ENCODE peak calls at places on chromosomes 11 and 22, in six cellular contexts. G, R, K, J, O and W are unnamed samples.

GRCh38 chr11:2714463-2714800 is 14.6 kb upstream of the KCNQ1OT1 start:
- DNase-seq in J (no peak), R (no peak), O (no peak), K (no peak), G (no peak), W (no peak)

GRCh38 chr22:23166841-23167610 is 13.3 kb upstream of the BCR start:
- DNase-seq in G (no peak), K (no peak), O (no peak), R (no peak), J (no peak), W (no peak)

GRCh38 chr22:42310301-42310981 is 40.0 kb upstream of the TCF20 start:
- DNase-seq in O (no peak), R (no peak), G (no peak), J (no peak), K (no peak), W (no peak)

GRCh38 chr22:50684986-50685385 is 12.4 kb downstream of the SHANK3 start:
- DNase-seq in O (no peak), K (no peak), R (no peak), J (no peak), G (no peak), W (no peak)

GRCh38 chr11:33773399-33774355 is 643 bp downstream of the FBXO3 start:
- DNase-seq in G (peak), O (no peak), R (peak), J (no peak), K (peak), W (no peak)

GRCh38 chr22:35421121-35421520 is 21.2 kb downstream of the MCM5 start:
- DNase-seq in K (no peak), J (no peak), O (no peak), R (no peak), G (peak), W (no peak)

GRCh38 chr22:35426801-35427140 is 26.8 kb downstream of the MCM5 start:
- DNase-seq in K (no peak), G (no peak), R (no peak), J (no peak), O (no peak), W (no peak)

GRCh38 chr22:50657925-50658324 is 14.7 kb upstream of the SHANK3 start:
- DNase-seq in O (no peak), G (no peak), R (no peak), J (no peak), K (no peak), W (no peak)

GRCh38 chr11:128888034-128888985 is 2.8 kb upstream of the KCNJ5 start:
- DNase-seq in K (no peak), O (no peak), G (peak), R (peak), J (no peak), W (no peak)

GRCh38 chr11:87879118-87879517 is 296.1 kb downstream of the RAB38 start:
- DNase-seq in J (no peak), R (no peak), K (no peak), G (no peak), O (no peak), W (no peak)

GRCh38 chr11:88181776-88182175 is 6.5 kb upstream of the RAB38 start:
- DNase-seq in R (no peak), G (no peak), O (no peak), J (no peak), K (no peak), W (no peak)

GRCh38 chr11:2126520-2127085 is 12.6 kb downstream of the IGF2 start:
- DNase-seq in O (no peak), J (no peak), R (no peak), K (no peak), G (no peak), W (no peak)

GRCh38 chr11:112290462-112290894 is 29.8 kb upstream of the PLET1 start:
- DNase-seq in J (no peak), R (no peak), K (no peak), O (no peak), G (peak), W (no peak)

GRCh38 chr11:15159085-15159484 is 44.4 kb downstream of the INSC start:
- DNase-seq in J (peak), G (peak), K (no peak), R (no peak), O (no peak), W (no peak)

GRCh38 chr11:69358398-69359080 is 64.6 kb downstream of the MYEOV start:
- DNase-seq in O (peak), J (no peak), K (no peak), G (no peak), R (no peak), W (no peak)

GRCh38 chr11:709109-709997 is 3.3 kb downstream of the EPS8L2 start:
- DNase-seq in J (no peak), G (no peak), K (no peak), R (no peak), O (no peak), W (no peak)

GRCh38 chr11:122089111-122089510 is 26.9 kb downstream of the BLID start:
- DNase-seq in O (no peak), G (no peak), J (no peak), K (no peak), R (no peak), W (no peak)

GRCh38 chr11:61511383-61511782 is 2.8 kb downstream of the LRRC10B start:
- DNase-seq in K (no peak), R (no peak), O (no peak), J (no peak), G (no peak), W (no peak)

GRCh38 chr22:28899199-28899853 is 16.0 kb downstream of the ZNRF3 start:
- DNase-seq in G (no peak), K (no peak), R (no peak), J (no peak), O (no peak), W (no peak)

GRCh38 chr11:88179141-88179540 is 3.9 kb upstream of the RAB38 start:
- DNase-seq in G (no peak), K (no peak), J (no peak), O (no peak), R (no peak), W (peak)

GRCh38 chr22:29060251-29060650 is 1.4 kb downstream of the C22orf31 start:
- DNase-seq in G (peak), R (no peak), K (no peak), J (no peak), O (no peak), W (no peak)

GRCh38 chr11:128210148-128210940 is 377.0 kb downstream of the ETS1 start:
- DNase-seq in O (no peak), R (peak), K (no peak), J (no peak), G (peak), W (peak)

GRCh38 chr11:35389897-35390462 is 29.4 kb downstream of the SLC1A2 start:
- DNase-seq in O (no peak), R (peak), G (no peak), J (no peak), K (no peak), W (no peak)

GRCh38 chr11:1414650-1415049 is 24.9 kb downstream of the BRSK2 start:
- DNase-seq in O (no peak), K (no peak), J (no peak), R (no peak), G (no peak), W (no peak)

GRCh38 chr11:19389787-19390303 is 149.1 kb upstream of the E2F8 start:
- DNase-seq in G (no peak), O (no peak), J (no peak), K (no peak), R (peak), W (no peak)

GRCh38 chr22:40346178-40347064 is at the start of gene ADSL:
- DNase-seq in G (peak), O (peak), J (no peak), K (peak), R (peak), W (no peak)

GRCh38 chr22:26589367-26589844 is 526 bp downstream of the TPST2 start:
- DNase-seq in J (no peak), K (peak), R (peak), G (peak), O (peak), W (no peak)

DNA sequence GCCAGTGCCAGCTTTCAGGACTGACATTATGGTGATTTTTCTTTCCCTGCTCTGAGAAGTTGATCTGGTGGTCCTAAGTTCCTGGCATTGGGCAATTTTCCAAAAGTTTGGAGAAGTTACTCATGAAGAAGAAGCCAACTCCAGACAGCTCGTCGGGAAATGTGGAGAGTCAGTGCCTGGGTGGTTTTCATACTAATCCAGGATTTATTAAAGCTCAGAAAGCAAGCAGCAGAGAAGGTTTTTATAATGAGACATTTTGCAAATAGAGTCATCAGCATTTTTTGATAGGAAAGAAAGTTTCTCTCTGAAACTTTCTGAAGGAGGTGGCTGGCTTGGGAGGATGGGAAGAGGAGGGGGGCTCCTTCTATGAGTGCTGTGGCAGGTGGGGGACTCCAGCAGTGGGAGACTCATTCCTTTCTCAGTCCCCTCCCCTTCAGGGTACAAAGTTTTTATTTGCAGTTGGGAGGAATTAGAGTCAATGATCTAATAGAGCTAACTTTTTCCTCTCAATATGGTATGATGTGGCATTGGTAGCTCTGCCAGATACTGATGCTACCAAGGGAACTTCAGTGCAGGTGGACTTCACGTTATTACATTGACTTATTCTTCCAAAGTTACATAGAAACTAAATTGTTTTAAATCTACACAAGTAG is 55.4 kb downstream of the LIF start:
- DNase-seq in J (no peak), K (no peak), G (no peak), O (no peak), R (no peak), W (no peak)
- H3K27ac ChIP-seq in J (no peak), K (no peak), G (no peak), O (no peak), R (no peak), W (no peak)

DNA sequence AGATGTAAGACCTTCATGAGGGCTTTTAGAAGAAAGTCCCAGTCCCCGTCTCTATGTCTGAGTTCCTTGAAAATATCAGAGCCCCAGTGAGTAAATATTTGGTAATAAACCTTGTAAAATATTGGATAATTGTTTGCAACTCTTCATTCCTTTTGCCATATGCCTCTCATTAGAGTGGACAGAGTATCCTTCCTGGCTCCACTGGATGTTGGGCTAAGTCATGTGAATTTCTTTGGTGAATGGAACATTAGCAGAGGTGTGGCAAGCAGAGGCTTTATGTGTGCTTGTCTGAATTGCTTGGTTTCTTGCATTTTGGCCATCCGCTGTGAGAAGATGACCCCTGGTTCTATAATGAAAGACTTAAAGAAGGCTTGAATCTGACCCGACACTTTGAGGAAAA is 490.3 kb downstream of the METTL15 start:
- DNase-seq in O (no peak), K (no peak), G (no peak), J (no peak), R (no peak), W (no peak)
- H3K27ac ChIP-seq in O (no peak), K (no peak), G (no peak), J (no peak), R (no peak), W (no peak)

GRCh38 chr11:96303067-96303466 is 39.9 kb downstream of the MAML2 start:
- DNase-seq in R (no peak), G (no peak), J (no peak), K (no peak), O (no peak), W (no peak)
- H3K27ac ChIP-seq in R (peak), G (no peak), J (no peak), K (no peak), O (peak), W (peak)

GRCh38 chr11:36601145-36601544 is 3.1 kb upstream of the RAG2 start:
- DNase-seq in O (no peak), K (no peak), R (no peak), G (no peak), J (no peak), W (no peak)
- H3K27ac ChIP-seq in O (no peak), K (no peak), R (no peak), G (no peak), J (no peak), W (no peak)

DNA sequence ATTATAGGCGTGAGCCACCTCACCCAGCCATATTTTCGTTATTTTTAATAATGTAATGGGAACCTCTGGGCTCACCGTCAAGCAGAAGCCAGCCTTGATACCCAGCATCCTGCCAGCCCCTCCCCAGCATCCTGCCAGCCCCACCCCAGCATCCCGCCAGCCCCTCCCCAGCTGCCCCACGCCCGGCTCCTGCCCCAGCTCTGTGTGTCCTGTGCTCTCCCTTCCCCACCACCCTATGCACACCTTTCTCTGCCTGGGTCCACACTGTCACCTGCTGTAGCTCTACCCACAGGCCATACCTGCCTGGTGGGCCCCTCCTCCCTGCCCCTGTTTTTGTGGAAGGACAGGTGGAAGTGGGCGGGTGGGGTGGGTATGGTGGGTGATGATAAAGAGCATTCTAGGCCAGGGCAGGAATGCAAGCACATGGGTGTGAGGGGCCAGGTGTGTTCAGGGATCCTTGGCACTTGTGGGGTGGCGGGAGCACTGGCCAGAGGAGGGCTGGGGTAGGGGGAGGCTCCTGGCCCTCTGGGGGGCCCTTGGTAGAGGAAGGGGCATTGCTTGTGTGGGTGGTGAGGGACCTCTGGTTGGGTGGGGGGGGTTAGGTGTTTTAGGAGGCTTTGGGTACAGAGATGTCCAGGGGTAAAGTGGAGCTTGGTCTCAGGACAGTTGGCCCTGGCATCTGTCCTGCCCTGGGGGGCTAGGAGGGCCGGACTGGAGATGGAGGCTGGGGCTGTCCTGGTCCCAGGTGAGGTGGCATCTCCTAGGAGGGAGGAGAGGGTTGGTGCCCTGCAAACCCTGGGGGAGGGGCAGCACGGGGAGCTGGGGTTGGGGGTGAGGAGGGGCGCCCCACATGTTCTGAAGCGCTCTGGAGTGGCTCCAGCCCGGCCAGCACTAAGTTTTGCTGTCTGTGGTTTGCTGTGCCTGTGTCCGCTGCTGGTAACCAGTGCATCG is 25.9 kb upstream of the GRAMD4 start:
- DNase-seq in G (no peak), K (no peak), R (no peak), O (no peak), J (no peak), W (no peak)
- H3K27ac ChIP-seq in G (no peak), K (no peak), R (no peak), O (peak), J (no peak), W (no peak)

GRCh38 chr11:73652856-73653559 is 6.6 kb downstream of the PLEKHB1 start:
- DNase-seq in J (no peak), G (no peak), O (no peak), K (no peak), R (no peak), W (no peak)
- H3K27ac ChIP-seq in J (no peak), G (no peak), O (no peak), K (no peak), R (peak), W (no peak)

GRCh38 chr22:49017769-49018330 is 809.8 kb downstream of the BRD1 start:
- DNase-seq in J (no peak), R (no peak), G (no peak), O (no peak), K (no peak), W (no peak)
- H3K27ac ChIP-seq in J (no peak), R (no peak), G (no peak), O (no peak), K (no peak), W (no peak)